ENCODE peak calls at places on chromosomes 3 and 15, in four cellular contexts. R, S, X and C are unnamed samples. For H3K4me1, the result is how much of the 10 kb centered on the place peaks cover.

GRCh38 chr15:60580650-60581415 is 101.9 kb upstream of the ICE2 start:
- DNase-seq in R (no peak), X (peak), S (no peak), C (no peak)

GRCh38 chr15:79467865-79468586 is 35.9 kb downstream of the MINAR1 start:
- DNase-seq in S (no peak), X (no peak), R (no peak), C (no peak)

GRCh38 chr3:171282041-171282440 is 178.2 kb downstream of the TNIK start:
- DNase-seq in S (no peak), X (no peak), R (no peak), C (no peak)

GRCh38 chr3:157755254-157755653 is 252.0 kb upstream of the VEPH1 start:
- DNase-seq in R (no peak), X (no peak), S (no peak), C (no peak)

GRCh38 chr3:16402451-16402850 is 111.0 kb downstream of the RFTN1 start:
- DNase-seq in R (no peak), S (no peak), X (no peak), C (no peak)

GRCh38 chr3:73848173-73848751 is 223.5 kb upstream of the PDZRN3 start:
- DNase-seq in X (no peak), R (no peak), S (no peak), C (no peak)

GRCh38 chr3:12394516-12395271 is 89.6 kb upstream of the TSEN2 start:
- DNase-seq in R (no peak), X (no peak), S (no peak), C (no peak)

GRCh38 chr3:113747719-113748046 is 848 bp downstream of the ATP6V1A start:
- DNase-seq in R (no peak), S (no peak), X (peak), C (no peak)

GRCh38 chr3:141960731-141961130 is 84.3 kb downstream of the ATP1B3 start:
- DNase-seq in R (no peak), X (no peak), S (no peak), C (no peak)

GRCh38 chr3:124781706-124782376 is 51.6 kb downstream of the UMPS start:
- DNase-seq in X (no peak), S (no peak), R (no peak), C (no peak)
- H3K4me1 ChIP-seq in X (under half), S (half or more), R (under half), C (under half)

DNA sequence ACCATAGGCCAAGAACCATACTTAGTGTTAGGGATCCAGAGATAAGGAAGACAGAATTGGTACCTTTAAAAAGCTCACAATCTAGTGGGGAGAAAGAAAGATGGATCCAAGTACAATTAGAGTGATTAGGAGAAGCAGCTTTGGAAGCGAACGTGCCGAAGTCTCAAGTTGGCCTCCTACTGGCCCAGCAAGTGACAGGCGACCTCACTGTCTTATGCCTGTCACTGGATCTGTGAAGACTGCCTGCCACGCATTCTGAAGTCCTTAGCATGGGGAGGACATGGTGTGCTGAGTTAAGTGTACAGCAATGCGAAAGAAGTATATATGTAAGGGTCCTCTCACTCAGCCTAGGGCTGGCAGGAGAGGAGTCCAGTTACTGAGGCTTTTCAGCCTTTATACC is 141.0 kb downstream of the GABRB3 start:
- DNase-seq in S (no peak), R (no peak), X (no peak), C (no peak)
- H3K4me3 ChIP-seq in S (no peak), R (no peak), X (no peak), C (no peak)

DNA sequence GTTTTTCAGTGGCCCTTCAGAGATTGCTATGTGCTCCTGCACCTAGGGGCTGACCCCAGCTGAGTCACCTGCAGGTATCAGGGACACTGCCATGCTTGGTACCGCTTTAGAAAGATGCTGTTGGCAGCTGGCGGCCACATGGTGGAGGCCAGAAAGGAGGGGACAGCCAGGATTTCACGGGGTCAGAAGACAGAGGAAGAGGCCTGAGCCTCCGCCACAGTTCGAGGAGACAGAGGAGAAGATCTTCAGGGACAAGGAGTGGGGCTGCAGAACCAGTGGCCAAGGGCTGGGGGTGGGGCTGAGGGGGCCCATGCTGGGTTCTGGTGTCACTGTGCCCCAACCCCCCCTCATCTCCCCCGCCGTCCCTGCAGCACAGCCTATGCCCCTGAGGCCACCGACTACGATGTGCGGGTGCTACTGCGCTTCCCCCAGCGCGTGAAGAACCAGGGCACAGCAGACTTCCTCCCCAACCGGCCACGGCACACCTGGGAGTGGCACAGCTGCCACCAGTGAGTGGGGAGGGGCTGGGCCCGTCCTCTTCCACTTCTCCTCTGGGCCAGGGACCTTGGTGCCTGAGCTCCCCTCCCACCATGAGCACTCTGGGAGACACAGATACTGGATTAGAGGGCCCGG is 19.9 kb downstream of the LOXL1 start:
- DNase-seq in S (peak), R (no peak), X (no peak), C (no peak)
- H3K4me1 ChIP-seq in S (under half), R (under half), X (under half), C (under half)

DNA sequence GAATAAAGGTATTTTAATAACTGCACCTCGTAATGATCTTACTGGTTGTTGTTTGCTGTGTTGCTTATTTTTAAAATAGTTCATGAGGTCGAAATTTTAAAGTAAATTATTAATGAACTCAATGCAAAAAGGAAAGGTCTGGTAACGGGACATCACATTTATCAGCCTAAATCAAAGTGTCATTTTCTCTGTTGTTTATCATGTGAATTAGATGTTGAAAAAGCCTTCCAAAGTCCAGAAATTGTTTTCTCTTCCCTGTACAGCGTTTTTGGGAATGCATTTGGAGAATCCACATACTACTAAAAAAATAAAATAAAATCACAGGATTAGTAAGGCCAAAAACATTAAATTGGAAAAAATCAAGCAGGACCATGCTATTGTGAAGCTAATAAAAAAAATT is 339.2 kb upstream of the NECTIN3 start:
- DNase-seq in X (no peak), R (no peak), S (no peak), C (no peak)
- H3K4me3 ChIP-seq in X (no peak), R (no peak), S (no peak), C (no peak)

GRCh38 chr3:135895734-135896121 is 69.8 kb upstream of the PPP2R3A start:
- DNase-seq in X (no peak), S (no peak), R (no peak), C (no peak)
- H3K4me1 ChIP-seq in X (under half), S (under half), R (under half), C (under half)

GRCh38 chr15:55586808-55587207 is 1.3 kb downstream of the PYGO1 start:
- DNase-seq in X (no peak), S (no peak), R (no peak), C (no peak)
- H3K4me3 ChIP-seq in X (no peak), S (peak), R (no peak), C (peak)

GRCh38 chr15:74555192-74555591 is 14.2 kb downstream of the ARID3B start:
- DNase-seq in R (no peak), S (no peak), X (no peak), C (no peak)
- H3K4me1 ChIP-seq in R (under half), S (under half), X (under half), C (under half)

DNA sequence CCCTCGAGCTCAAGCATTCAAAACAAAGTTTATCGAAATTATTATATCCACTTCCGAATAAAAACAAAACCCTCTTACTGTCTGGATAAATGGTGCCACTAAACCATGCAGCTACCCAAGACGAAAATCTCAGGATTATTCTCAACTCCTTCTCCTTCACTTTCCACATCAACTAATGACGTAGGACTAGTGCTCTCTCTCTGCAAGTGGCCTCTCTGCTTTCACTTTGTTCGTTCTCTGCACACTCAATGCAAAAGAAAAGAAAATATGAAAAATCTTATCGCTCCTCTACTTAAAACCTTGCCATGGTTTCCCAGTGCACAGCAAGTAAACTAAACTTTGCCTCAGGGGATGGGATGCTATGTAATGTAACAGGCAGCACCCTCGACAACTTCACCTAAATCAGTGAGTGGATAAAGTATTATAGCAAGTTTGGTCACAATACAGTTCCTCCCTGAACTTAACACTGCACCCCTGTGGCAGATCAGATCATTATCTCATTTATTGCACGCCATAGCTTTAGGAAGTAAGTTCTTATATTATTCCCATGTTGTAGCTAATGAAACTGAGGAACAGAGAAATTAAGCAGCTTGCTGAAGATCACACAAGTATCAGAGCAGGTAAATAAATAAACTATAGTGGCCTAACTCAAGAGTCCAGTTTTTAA is 262.7 kb upstream of the GADL1 start:
- DNase-seq in X (no peak), R (no peak), S (no peak), C (no peak)
- H3K4me3 ChIP-seq in X (no peak), R (no peak), S (no peak), C (no peak)

GRCh38 chr15:25703726-25704125 is 159.4 kb downstream of the ATP10A start:
- DNase-seq in R (no peak), S (no peak), X (no peak), C (no peak)
- H3K4me1 ChIP-seq in R (under half), S (under half), X (under half), C (under half)

DNA sequence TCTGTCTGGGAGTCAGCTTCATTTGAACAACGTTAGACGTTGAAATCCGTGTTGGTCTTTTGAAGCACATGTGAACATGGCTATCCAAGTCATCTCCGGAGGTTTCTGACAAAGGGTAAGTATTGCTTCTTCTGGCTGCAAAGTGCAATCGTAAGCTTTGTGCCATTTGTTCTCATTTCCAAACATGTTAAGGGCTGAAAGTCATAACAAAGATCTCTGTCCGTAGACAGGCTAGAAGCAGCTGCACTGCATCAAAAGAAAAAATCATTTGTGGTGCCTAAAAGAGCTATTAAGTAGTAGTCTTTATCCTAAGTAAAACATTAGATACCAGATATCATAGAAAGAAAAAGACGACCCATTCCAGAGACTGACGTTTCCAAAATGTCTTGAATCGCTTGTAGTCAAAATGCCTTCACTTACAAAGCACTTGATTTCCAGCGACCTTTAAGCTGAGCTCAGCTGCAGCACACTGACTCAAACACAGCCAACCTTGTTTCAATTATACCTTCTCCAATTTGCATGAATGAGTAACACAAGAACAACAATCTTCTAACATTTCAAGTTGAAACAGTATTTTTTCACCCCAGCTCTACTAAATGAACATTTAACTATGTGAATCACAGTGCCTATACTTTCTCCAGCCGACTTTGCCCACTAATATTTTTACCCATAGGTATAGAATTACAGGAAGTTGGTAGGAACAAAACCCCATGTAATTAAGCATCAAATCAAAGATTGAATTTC is 76.6 kb downstream of the NEDD4 start:
- DNase-seq in R (no peak), S (no peak), X (no peak), C (no peak)
- H3K4me3 ChIP-seq in R (no peak), S (no peak), X (no peak), C (peak)